ENCODE peak calls at places on chromosomes 16 and 17, in five cellular contexts. H is caudate nucleus, N is thoracic aorta, S is AG08396, C is heart right ventricle. Z is an unnamed sample.

GRCh38 chr16:66605177-66605999 is 884 bp downstream of the CMTM3 start:
- DNase-seq in S (peak), H (no peak), C (peak), N (no peak), Z (no peak)

GRCh38 chr16:71345031-71345430 is 13.5 kb upstream of the CALB2 start:
- DNase-seq in H (no peak), C (no peak), S (no peak), N (no peak), Z (no peak)

GRCh38 chr16:86286991-86287640 is 223.2 kb upstream of the FOXF1 start:
- DNase-seq in H (no peak), N (no peak), C (no peak), S (peak), Z (no peak)

GRCh38 chr17:61129232-61129631 is 270.4 kb upstream of the TBX2 start:
- DNase-seq in C (no peak), S (no peak), N (no peak), H (no peak), Z (no peak)

GRCh38 chr16:52191533-52192134 is 355.3 kb downstream of the TOX3 start:
- DNase-seq in H (no peak), S (peak), C (peak), N (no peak), Z (peak)

GRCh38 chr16:53511403-53512280 is 8.6 kb upstream of the AKTIP start:
- DNase-seq in S (no peak), C (no peak), H (no peak), N (no peak), Z (no peak)

GRCh38 chr17:49210158-49211029 is at the start of the genes ABI3 and GNGT2:
- DNase-seq in C (peak), S (peak), H (no peak), N (no peak), Z (no peak)

GRCh38 chr16:85227924-85228462 is 115.7 kb upstream of the CIBAR2 start:
- DNase-seq in C (no peak), H (no peak), S (peak), N (no peak), Z (no peak)

GRCh38 chr16:70529051-70529777 is 5.6 kb downstream of the SF3B3 start:
- DNase-seq in S (peak), N (no peak), H (no peak), C (no peak), Z (no peak)

Z was measured in NCI-H748 treated with DMSO at 0.1 percent for 48 hours.